ENCODE peak calls at places on chromosomes 13 and 19, in nine cellular contexts. J is pancreas; U is endodermal cell; Y is ascending aorta; V is cardiac muscle cell; Z is neuronal stem cell; Q is CD4-positive, CD25-positive, alpha-beta regulatory T cell; R is right lobe of liver; M is GM12878. N is an unnamed sample.

GRCh38 chr19:1049841-1050240 is 9.9 kb downstream of the ABCA7 start:
- DNase-seq in Y (no peak), M (no peak), U (no peak), Z (no peak), Q (no peak), V (no peak), R (no peak), J (no peak), N (no peak)

GRCh38 chr19:51688665-51689571 is 4.2 kb upstream of the SPACA6 start:
- DNase-seq in M (no peak), V (peak), J (peak), Z (peak), Q (no peak), U (peak), R (peak), Y (no peak), N (peak)

GRCh38 chr13:22915442-22916082 is 265.2 kb upstream of the SGCG start:
- DNase-seq in M (no peak), J (peak), U (peak), V (peak), Z (peak), R (peak), Q (no peak), Y (no peak), N (peak)

GRCh38 chr13:61685683-61686013 is 270.0 kb upstream of the PCDH20 start:
- DNase-seq in Q (no peak), Y (no peak), U (peak), M (no peak), Z (peak), J (no peak), R (peak), V (no peak), N (peak)

GRCh38 chr19:13428352-13428751 is 77.9 kb downstream of the CACNA1A start:
- DNase-seq in M (no peak), Z (no peak), J (no peak), U (peak), Y (no peak), V (peak), R (no peak), Q (no peak), N (no peak)

GRCh38 chr19:47002106-47002766 is 17.4 kb upstream of the NPAS1 start:
- DNase-seq in J (no peak), Q (no peak), R (no peak), Z (no peak), Y (no peak), V (no peak), U (peak), M (no peak), N (peak)

GRCh38 chr13:31794452-31794851 is 55.1 kb downstream of the RXFP2 start:
- DNase-seq in J (no peak), Z (no peak), M (no peak), Y (no peak), V (peak), U (no peak), Q (no peak), R (no peak), N (no peak)

GRCh38 chr19:15332311-15332996 is at the start of gene BRD4:
- DNase-seq in Q (peak), U (peak), V (peak), Y (no peak), Z (peak), M (no peak), R (peak), J (peak), N (peak)

GRCh38 chr19:4673726-4674125 is 3.6 kb upstream of the MYDGF start:
- DNase-seq in U (no peak), Y (no peak), R (no peak), V (no peak), M (no peak), J (no peak), Z (no peak), Q (no peak), N (no peak)
- H3K27ac ChIP-seq in U (no peak), Y (no peak), R (no peak), V (no peak), M (no peak), J (no peak), Z (no peak), Q (no peak), N (no peak)

DNA sequence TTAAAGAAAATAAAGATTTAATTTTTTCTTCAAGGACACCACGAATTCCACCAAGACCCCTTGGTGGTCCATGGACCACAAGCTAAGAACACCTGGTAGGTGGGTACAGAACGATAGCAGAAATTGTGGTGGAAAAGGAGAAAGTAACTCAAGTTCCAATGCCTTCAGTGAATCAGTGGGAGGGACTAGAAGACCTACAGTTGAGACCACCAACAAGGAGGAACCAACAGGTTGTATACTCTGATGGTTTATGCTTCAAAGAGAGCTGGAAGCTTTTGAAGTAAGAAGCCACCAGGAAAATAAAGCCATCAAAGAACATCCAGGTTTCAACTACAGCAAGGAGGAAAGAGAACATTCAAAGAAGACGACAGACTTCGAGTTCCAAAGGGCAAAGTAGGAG is 42.4 kb downstream of the DIAPH3 start:
- DNase-seq in J (no peak), Y (no peak), M (no peak), Q (no peak), Z (no peak), R (no peak), V (no peak), U (no peak), N (no peak)
- H3K4me3 ChIP-seq in J (no peak), Y (no peak), M (no peak), Q (no peak), Z (no peak), R (no peak), V (no peak), U (no peak), N (no peak)

DNA sequence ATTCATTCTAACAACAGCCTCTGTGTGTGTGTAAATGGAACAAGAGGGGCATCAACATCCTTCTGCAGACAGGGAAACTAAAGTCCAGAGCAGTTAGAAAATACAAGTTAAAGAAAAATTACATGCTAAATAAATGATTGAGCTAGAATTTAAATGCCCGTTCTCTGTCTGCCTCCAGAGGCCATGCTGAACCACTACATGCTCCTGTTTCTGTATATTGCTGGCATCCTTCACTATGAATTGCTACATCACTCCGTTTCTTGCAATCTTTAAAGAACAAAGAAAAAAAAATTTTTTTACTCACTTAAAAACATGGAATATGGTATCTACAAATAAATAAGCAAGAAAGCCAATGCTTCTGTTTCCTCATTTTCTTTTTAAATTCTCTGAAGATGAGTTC is 47.9 kb downstream of the DCT start:
- DNase-seq in Z (no peak), Q (no peak), R (no peak), V (peak), J (no peak), M (no peak), Y (no peak), U (no peak), N (no peak)
- H3K27ac ChIP-seq in Z (no peak), Q (no peak), R (no peak), V (peak), J (no peak), M (no peak), Y (no peak), U (no peak), N (no peak)

GRCh38 chr19:29667941-29668340 is 2.7 kb downstream of the PLEKHF1 start:
- DNase-seq in Q (peak), V (no peak), J (no peak), M (no peak), U (no peak), Z (no peak), Y (no peak), R (no peak), N (peak)
- H3K4me3 ChIP-seq in Q (peak), V (no peak), J (no peak), M (peak), U (no peak), Z (no peak), Y (no peak), R (no peak), N (no peak)